ENCODE peak calls at places on chromosome 18, in four cellular contexts. A is G401, E is brain microvascular endothelial cell, Q is breast epithelium. M is an unnamed sample.

GRCh38 chr18:63207154-63207790 is 112.3 kb downstream of the BCL2 start:
- DNase-seq in A (no peak), E (no peak), Q (no peak), M (no peak)

GRCh38 chr18:79974025-79974424 is 9.6 kb downstream of the HSBP1L1 start:
- DNase-seq in A (no peak), E (no peak), Q (no peak), M (no peak)

GRCh38 chr18:63476666-63477065 is at the start of gene SERPINB5:
- DNase-seq in A (no peak), E (no peak), Q (peak), M (no peak)

GRCh38 chr18:11860594-11861450 is 9.6 kb downstream of the CHMP1B start:
- DNase-seq in A (no peak), E (no peak), Q (no peak), M (no peak)

GRCh38 chr18:62979172-62979571 is 263.8 kb downstream of the PHLPP1 start:
- DNase-seq in A (no peak), E (peak), Q (peak), M (no peak)

GRCh38 chr18:64165906-64166305 is 17.0 kb upstream of the LINC00305 start:
- DNase-seq in A (no peak), E (peak), Q (no peak), M (no peak)

GRCh38 chr18:61470111-61470673 is 137.0 kb downstream of the CDH20 start:
- DNase-seq in A (no peak), E (no peak), Q (no peak), M (no peak)

GRCh38 chr18:41721103-41721502 is 233.9 kb upstream of the PIK3C3 start:
- DNase-seq in A (no peak), E (no peak), Q (no peak), M (no peak)

GRCh38 chr18:79305976-79306375 is 89.8 kb upstream of the NFATC1 start:
- DNase-seq in A (no peak), E (no peak), Q (no peak), M (no peak)

GRCh38 chr18:45974088-45974536 is 7.0 kb upstream of the EPG5 start:
- DNase-seq in A (peak), E (peak), Q (peak), M (peak)

GRCh38 chr18:23824704-23825103 is 135.5 kb downstream of the LAMA3 start:
- DNase-seq in A (no peak), E (no peak), Q (no peak), M (peak)

M was measured in ACHN.